ENCODE peak calls at places on chromosome 9, in nine cellular contexts. S is M059J; Y is amniotic stem cell; O is psoas muscle; A is effector memory CD4-positive, alpha-beta T cell; W is A549; B is cerebellum; E is epithelial cell of esophagus; G is sigmoid colon. H is an unnamed sample.

GRCh38 chr9:133955821-133956411 is 36.2 kb downstream of the VAV2 start:
- DNase-seq in S (no peak), Y (no peak), O (peak), A (no peak), W (no peak), B (no peak), E (no peak), G (no peak), H (no peak)

GRCh38 chr9:128724744-128725211 is 851 bp upstream of the ZDHHC12 start:
- DNase-seq in S (peak), Y (peak), O (peak), A (peak), W (peak), B (peak), E (peak), G (peak), H (peak)

GRCh38 chr9:125550216-125550614 is 156.8 kb downstream of the MAPKAP1 start:
- DNase-seq in S (no peak), Y (no peak), O (no peak), A (no peak), W (no peak), B (no peak), E (no peak), G (no peak), H (no peak)

GRCh38 chr9:19232830-19233194 is 2.3 kb downstream of the DENND4C start:
- DNase-seq in S (peak), Y (peak), O (no peak), A (no peak), W (no peak), B (peak), E (no peak), G (no peak), H (peak)

GRCh38 chr9:98627291-98627690 is 81.4 kb downstream of the GABBR2 start:
- DNase-seq in S (peak), Y (no peak), O (no peak), A (no peak), W (no peak), B (no peak), E (no peak), G (no peak), H (peak)

GRCh38 chr9:10613413-10613812 is 611 bp upstream of the PTPRD start:
- DNase-seq in S (no peak), Y (no peak), O (no peak), A (no peak), W (no peak), B (peak), E (no peak), G (no peak), H (no peak)

GRCh38 chr9:109775516-109775915 is 4.5 kb upstream of the PALM2AKAP2 start:
- DNase-seq in S (peak), Y (no peak), O (no peak), A (no peak), W (no peak), B (no peak), E (peak), G (no peak), H (peak)

GRCh38 chr9:109451311-109452025 is 46.6 kb downstream of the PTPN3 start:
- DNase-seq in S (no peak), Y (no peak), O (no peak), A (no peak), W (no peak), B (no peak), E (no peak), G (no peak), H (no peak)

GRCh38 chr9:89519393-89519805 is 21.5 kb upstream of the SEMA4D start:
- DNase-seq in S (peak), Y (no peak), O (peak), A (no peak), W (peak), B (no peak), E (peak), G (no peak), H (peak)

GRCh38 chr9:86765736-86766410 is 181.4 kb downstream of the GAS1 start:
- DNase-seq in S (no peak), Y (no peak), O (no peak), A (no peak), W (no peak), B (no peak), E (no peak), G (no peak), H (no peak)

GRCh38 chr9:130265431-130266235 is at the start of gene HMCN2:
- DNase-seq in S (no peak), Y (no peak), O (peak), A (no peak), W (no peak), B (no peak), E (peak), G (peak), H (no peak)

GRCh38 chr9:126705767-126706697 is 92.3 kb downstream of the LMX1B start:
- DNase-seq in S (peak), Y (no peak), O (peak), A (peak), W (peak), B (no peak), E (peak), G (peak), H (peak)

GRCh38 chr9:92627651-92628050 is 42.3 kb downstream of the IPPK start:
- DNase-seq in S (no peak), Y (no peak), O (no peak), A (no peak), W (no peak), B (no peak), E (no peak), G (no peak), H (no peak)

GRCh38 chr9:127166651-127167524 is 44.5 kb upstream of the ANGPTL2 start:
- DNase-seq in S (peak), Y (no peak), O (no peak), A (no peak), W (no peak), B (no peak), E (peak), G (peak), H (peak)

GRCh38 chr9:126682928-126683697 is 69.4 kb downstream of the LMX1B start:
- DNase-seq in S (no peak), Y (no peak), O (no peak), A (no peak), W (no peak), B (no peak), E (no peak), G (no peak), H (no peak)

GRCh38 chr9:129310666-129311350 is 132.7 kb upstream of the IER5L start:
- DNase-seq in S (peak), Y (no peak), O (no peak), A (no peak), W (no peak), B (no peak), E (peak), G (peak), H (no peak)

GRCh38 chr9:97811534-97812246 is 41.3 kb upstream of the FOXE1 start:
- DNase-seq in S (peak), Y (no peak), O (no peak), A (no peak), W (no peak), B (no peak), E (peak), G (no peak), H (peak)

GRCh38 chr9:38339087-38339486 is 53.4 kb upstream of the ALDH1B1 start:
- DNase-seq in S (peak), Y (no peak), O (no peak), A (no peak), W (no peak), B (no peak), E (peak), G (no peak), H (peak)

GRCh38 chr9:99622679-99623078 is 199.0 kb upstream of the NR4A3 start:
- DNase-seq in S (no peak), Y (no peak), O (no peak), A (no peak), W (no peak), B (no peak), E (no peak), G (no peak), H (no peak)

GRCh38 chr9:89408628-89409101 is 89.2 kb downstream of the SEMA4D start:
- DNase-seq in S (peak), Y (no peak), O (no peak), A (peak), W (no peak), B (no peak), E (no peak), G (peak), H (no peak)

GRCh38 chr9:35861161-35861897 is 8.9 kb downstream of the OR13J1 start:
- DNase-seq in S (no peak), Y (no peak), O (no peak), A (no peak), W (no peak), B (no peak), E (no peak), G (peak), H (no peak)

GRCh38 chr9:112755059-112755458 is 4.5 kb downstream of the SNX30 start:
- DNase-seq in S (no peak), Y (no peak), O (no peak), A (no peak), W (no peak), B (no peak), E (peak), G (no peak), H (no peak)

GRCh38 chr9:68975644-68976043 is 38.3 kb downstream of the PRKACG start:
- DNase-seq in S (no peak), Y (no peak), O (no peak), A (no peak), W (no peak), B (no peak), E (peak), G (no peak), H (no peak)

H was measured in ELR.